ENCODE peak calls at places on chromosomes 6 and 20, in five cellular contexts. G, L, R, I and F are unnamed samples.

GRCh38 chr6:132041706-132042105 is 90.5 kb upstream of the CCN2 start:
- DNase-seq in G (no peak), L (no peak), R (no peak), I (no peak), F (no peak)

GRCh38 chr6:125554456-125554855 is 195.0 kb upstream of the HEY2 start:
- DNase-seq in G (no peak), L (no peak), R (no peak), I (no peak), F (no peak)

GRCh38 chr6:38656896-38657295 is 17.2 kb upstream of the BTBD9 start:
- DNase-seq in G (no peak), L (no peak), R (no peak), I (no peak), F (no peak)

GRCh38 chr20:7841967-7842301 is 98.3 kb downstream of the HAO1 start:
- DNase-seq in G (peak; percentile 68), L (peak; percentile 85), R (no peak), I (no peak), F (no peak)

GRCh38 chr20:58227391-58228102 is 906 bp downstream of the ANKRD60 start:
- DNase-seq in G (peak; percentile 43), L (no peak), R (no peak), I (no peak), F (no peak)

GRCh38 chr6:150245148-150245547 is 102.3 kb downstream of the PPP1R14C start:
- DNase-seq in G (no peak), L (no peak), R (no peak), I (no peak), F (no peak)

GRCh38 chr6:73610444-73611275 is 43.1 kb downstream of the SLC17A5 start:
- DNase-seq in G (no peak), L (peak; percentile 38), R (no peak), I (peak; percentile 18), F (no peak)

GRCh38 chr20:37968726-37969401 is 64.4 kb downstream of the TTI1 start:
- DNase-seq in G (no peak), L (peak; percentile 13), R (no peak), I (no peak), F (no peak)

GRCh38 chr20:50798650-50799049 is 3.8 kb downstream of the BCAS4 start:
- DNase-seq in G (no peak), L (no peak), R (no peak), I (no peak), F (no peak)

GRCh38 chr6:157300436-157300835 is 22.9 kb downstream of the TMEM242 start:
- DNase-seq in G (no peak), L (no peak), R (no peak), I (no peak), F (no peak)

GRCh38 chr6:30325873-30326445 is 768 bp upstream of the TRIM39 start:
- DNase-seq in G (no peak), L (no peak), R (no peak), I (peak; percentile 59), F (no peak)

GRCh38 chr6:14804444-14805210 is 441.2 kb upstream of the JARID2 start:
- DNase-seq in G (peak; percentile 95), L (no peak), R (peak; percentile 77), I (no peak), F (no peak)

GRCh38 chr6:128605961-128606360 is 85.6 kb upstream of the PTPRK start:
- DNase-seq in G (no peak), L (no peak), R (no peak), I (no peak), F (no peak)

GRCh38 chr6:121222656-121223055 is 111.6 kb downstream of the TBC1D32 start:
- DNase-seq in G (no peak), L (peak; percentile 7), R (no peak), I (no peak), F (no peak)

GRCh38 chr20:8287328-8287727 is 155.3 kb downstream of the PLCB1 start:
- DNase-seq in G (no peak), L (no peak), R (no peak), I (no peak), F (no peak)

GRCh38 chr6:127851197-127851596 is 49.7 kb downstream of the THEMIS start:
- DNase-seq in G (no peak), L (no peak), R (no peak), I (no peak), F (no peak)

GRCh38 chr6:66948106-66948505 is 1241.1 kb upstream of the EYS start:
- DNase-seq in G (no peak), L (no peak), R (no peak), I (no peak), F (no peak)

GRCh38 chr6:68891419-68891818 is 256.3 kb downstream of the ADGRB3 start:
- DNase-seq in G (no peak), L (no peak), R (no peak), I (no peak), F (no peak)

DNA sequence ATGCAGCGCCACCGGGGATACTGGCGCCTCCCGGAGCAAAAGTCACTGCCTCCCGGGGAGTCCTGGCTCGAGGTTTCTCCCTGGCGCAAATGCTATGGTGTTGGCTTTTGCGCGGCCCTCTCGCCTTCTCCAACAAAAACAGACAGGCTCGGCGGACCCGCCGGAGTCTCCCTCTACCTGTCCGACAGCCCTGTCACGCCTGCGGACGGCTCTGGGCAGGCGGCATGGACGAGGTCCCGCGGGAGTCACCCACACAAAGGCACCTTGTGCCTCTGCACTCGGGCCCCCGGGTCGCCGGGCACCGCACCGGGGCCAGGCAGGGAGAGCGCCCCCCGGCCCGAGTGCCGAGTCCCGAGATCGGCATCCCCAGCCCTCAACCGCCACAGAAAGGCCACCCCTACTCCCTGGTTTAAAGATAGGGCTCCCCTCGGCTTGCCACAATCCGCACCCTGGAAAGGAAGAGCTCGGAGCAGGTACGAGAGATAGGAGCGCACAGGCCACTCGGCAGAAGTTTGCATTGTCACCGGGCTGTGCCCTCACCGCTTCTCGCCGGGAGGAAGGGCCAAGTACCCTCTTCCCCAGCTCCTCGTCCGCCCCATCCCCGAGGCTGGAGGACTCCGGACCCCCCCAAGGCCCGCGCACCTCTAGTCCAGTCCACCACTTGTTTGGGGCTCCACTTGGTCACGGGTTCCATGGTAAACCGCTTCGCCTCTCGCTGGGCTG is 903 bp downstream of the CNKSR3 start:
- DNase-seq in G (peak; percentile 79), L (no peak), R (peak; percentile 37), I (no peak), F (no peak)
- TF ChIP-seq POLR2A in G (no peak), L (no peak), R (no peak), I (no peak), F (no peak)

GRCh38 chr6:22435151-22435550 is 134.2 kb upstream of the HDGFL1 start:
- DNase-seq in G (no peak), L (no peak), R (no peak), I (no peak), F (no peak)

GRCh38 chr6:22437665-22438064 is 131.7 kb upstream of the HDGFL1 start:
- DNase-seq in G (no peak), L (no peak), R (no peak), I (no peak), F (no peak)

GRCh38 chr6:22432060-22432459 is 135.2 kb upstream of the PRL start:
- DNase-seq in G (no peak), L (no peak), R (no peak), I (no peak), F (no peak)

GRCh38 chr6:22433745-22434144 is 135.6 kb upstream of the HDGFL1 start:
- DNase-seq in G (no peak), L (no peak), R (no peak), I (no peak), F (no peak)

DNA sequence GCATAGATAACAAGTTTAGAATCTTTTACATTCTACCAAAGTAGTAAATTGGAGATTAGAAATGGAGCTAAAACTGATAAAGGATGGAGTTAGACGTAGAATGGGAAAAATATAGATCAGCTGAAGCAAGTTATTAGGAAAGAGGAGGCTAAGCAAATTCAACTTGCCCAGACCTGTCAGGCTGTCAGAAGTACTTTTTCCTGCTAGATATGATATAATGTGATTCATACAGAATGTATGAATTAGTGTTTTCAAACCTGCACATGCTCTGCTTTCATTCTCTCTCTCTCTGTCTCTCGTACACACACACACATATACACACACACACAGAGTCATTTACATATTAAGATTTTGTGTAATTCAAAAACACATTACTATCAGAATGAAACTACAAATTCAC is 133.2 kb upstream of the HDGFL1 start:
- DNase-seq in G (no peak), L (no peak), R (no peak), I (no peak), F (no peak)
- H3K27ac ChIP-seq in G (no peak overlapping the region), L (no peak overlapping the region), R (no peak overlapping the region), I (no peak overlapping the region), F (no peak overlapping the region)

GRCh38 chr6:3843379-3844096 is 5.6 kb upstream of the FAM50B start:
- DNase-seq in G (no peak), L (no peak), R (no peak), I (no peak), F (no peak)

GRCh38 chr6:3844097-3844463 is 5.1 kb upstream of the FAM50B start:
- DNase-seq in G (no peak), L (no peak), R (no peak), I (no peak), F (no peak)

GRCh38 chr6:3841066-3841454 is 8.1 kb upstream of the FAM50B start:
- DNase-seq in G (no peak), L (no peak), R (no peak), I (no peak), F (no peak)

GRCh38 chr6:3838992-3839867 is 9.9 kb upstream of the FAM50B start:
- DNase-seq in G (no peak), L (no peak), R (no peak), I (no peak), F (no peak)

GRCh38 chr6:3841711-3842565 is 7.2 kb upstream of the FAM50B start:
- DNase-seq in G (no peak), L (peak; percentile 14), R (no peak), I (no peak), F (no peak)
- TF ChIP-seq POLR2A in G (no peak), L (no peak), R (no peak), I (no peak), F (no peak)

DNA sequence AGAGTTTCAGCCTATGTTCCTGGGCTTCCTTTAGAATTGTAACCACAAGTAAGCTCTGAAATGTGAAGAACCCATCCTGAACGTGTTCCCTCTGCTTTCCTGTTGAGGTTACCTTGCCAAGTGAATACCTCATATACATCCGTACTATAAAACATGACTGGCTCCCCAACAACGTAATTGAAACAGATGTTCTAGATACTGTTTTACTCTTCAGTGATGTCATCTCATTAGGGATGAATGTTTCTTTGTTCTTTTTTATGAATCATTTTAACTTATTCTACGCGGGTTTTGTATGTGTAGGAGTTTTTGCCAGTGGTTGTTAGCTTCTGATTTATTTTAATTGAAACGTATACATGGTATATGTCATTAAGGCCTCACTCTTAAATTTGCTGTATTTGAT is 166.8 kb downstream of the SAMD5 start:
- DNase-seq in G (no peak), L (no peak), R (no peak), I (no peak), F (no peak)
- H3K27ac ChIP-seq in G (no peak overlapping the region), L (no peak overlapping the region), R (no peak overlapping the region), I (no peak overlapping the region), F (no peak overlapping the region)

DNA sequence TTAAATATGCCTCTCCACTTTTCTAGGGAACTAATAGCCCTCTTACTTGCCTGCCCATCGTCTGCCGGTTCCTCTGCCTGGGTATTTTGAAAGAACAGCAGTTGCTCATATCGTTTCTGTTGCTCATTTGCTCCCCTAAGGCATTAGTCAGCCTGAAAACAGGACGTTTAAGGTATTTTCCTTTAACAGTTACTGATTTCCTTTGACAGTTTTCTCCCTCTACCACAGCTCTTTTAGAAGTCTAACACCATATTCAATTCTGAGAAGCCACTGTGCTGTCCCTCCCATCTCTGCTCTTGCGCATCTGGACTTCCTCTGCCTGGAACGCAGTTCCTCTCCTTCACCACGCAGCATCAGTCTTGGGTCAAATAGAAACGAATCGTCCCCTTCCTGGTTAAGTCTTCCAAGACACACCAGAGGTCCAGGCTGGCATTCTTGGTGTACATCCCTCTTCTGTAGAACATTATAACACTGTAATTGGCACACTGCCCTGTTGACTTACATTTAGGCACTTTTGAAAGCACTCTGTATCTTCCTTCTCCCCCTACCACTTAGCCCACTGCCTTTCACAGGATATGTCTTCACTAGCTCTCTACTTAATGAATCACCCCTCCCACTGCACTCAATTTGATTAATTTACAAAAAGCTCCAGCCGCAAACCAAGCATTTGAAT is 141.0 kb upstream of the CARMIL1 start:
- DNase-seq in G (peak; percentile 84), L (peak; percentile 57), R (peak; percentile 51), I (no peak), F (no peak)
- TF ChIP-seq POLR2A in G (peak; percentile 28), L (no peak), R (no peak), I (no peak), F (peak; percentile 46)